ENCODE peak calls at places on chromosomes 13 and 19, in nine cellular contexts. L, D, I, C, E, X, W, U and P are unnamed samples.
A peak's percentile ranks its signal among the peaks of the same experiment; 100 is the strongest.

GRCh38 chr19:49212302-49212701 is 54.7 kb downstream of the TRPM4 start:
- DNase-seq in L (peak; percentile 45), X (no peak), C (no peak), W (no peak), E (no peak), I (no peak), D (peak; percentile 16), U (peak; percentile 83), P (no peak)

GRCh38 chr13:92719868-92720267 is 506.7 kb upstream of the GPC6 start:
- DNase-seq in D (no peak), L (no peak), E (no peak), U (no peak), X (no peak), I (no peak), W (no peak), C (no peak), P (peak; percentile 14)

GRCh38 chr13:65744761-65745160 is 1485.4 kb downstream of the PCDH9 start:
- DNase-seq in D (peak; percentile 61), C (no peak), L (no peak), I (no peak), W (no peak), E (no peak), X (no peak), U (peak; percentile 80), P (peak; percentile 12)

GRCh38 chr13:48873598-48873997 is 102.1 kb upstream of the FNDC3A start:
- DNase-seq in E (peak; percentile 4), C (no peak), U (peak; percentile 11), I (no peak), D (no peak), X (no peak), L (no peak), W (no peak), P (peak; percentile 28)

GRCh38 chr19:52660981-52661380 is 22.8 kb upstream of the ZNF83 start:
- DNase-seq in C (no peak), E (no peak), I (no peak), U (no peak), L (no peak), W (no peak), D (peak; percentile 10), X (no peak), P (peak; percentile 32)

GRCh38 chr13:98525852-98526512 is 50.9 kb downstream of the STK24 start:
- DNase-seq in W (no peak), L (no peak), C (no peak), D (no peak), E (no peak), I (no peak), U (no peak), X (no peak), P (peak; percentile 40)

GRCh38 chr19:30111456-30111855 is 169.4 kb downstream of the URI1 start:
- DNase-seq in U (no peak), D (no peak), L (no peak), I (no peak), W (no peak), E (no peak), X (no peak), C (no peak), P (no peak)

GRCh38 chr13:55106509-55106908 is 2034.2 kb upstream of the PRR20A start:
- DNase-seq in L (no peak), C (no peak), U (no peak), W (no peak), D (no peak), I (no peak), X (no peak), E (no peak), P (no peak)

GRCh38 chr19:32227561-32228165 is 117.7 kb upstream of the ZNF507 start:
- DNase-seq in I (no peak), E (no peak), W (no peak), C (no peak), X (no peak), L (no peak), D (no peak), U (no peak), P (no peak)

GRCh38 chr19:47614559-47614958 is 5.6 kb downstream of the BICRA start:
- DNase-seq in C (no peak), X (no peak), L (no peak), I (no peak), E (no peak), U (no peak), D (no peak), W (no peak), P (no peak)

GRCh38 chr19:47615230-47615629 is 6.3 kb downstream of the BICRA start:
- DNase-seq in L (no peak), U (no peak), X (no peak), E (no peak), I (no peak), W (no peak), D (no peak), C (no peak), P (no peak)

GRCh38 chr19:47615714-47616113 is 6.8 kb downstream of the BICRA start:
- DNase-seq in E (no peak), U (no peak), I (no peak), W (no peak), C (no peak), L (no peak), X (no peak), D (no peak), P (no peak)

GRCh38 chr19:47610902-47611301 is 2.0 kb downstream of the BICRA start:
- DNase-seq in D (no peak), X (peak; percentile 61), U (no peak), L (no peak), I (no peak), C (no peak), E (peak; percentile 51), W (no peak), P (no peak)

GRCh38 chr19:47613165-47614146 is 4.5 kb downstream of the BICRA start:
- DNase-seq in U (peak; percentile 84), L (no peak), W (no peak), I (peak; percentile 48), D (peak; percentile 85), E (no peak), X (no peak), C (peak; percentile 44), P (peak; percentile 78)
- TF ChIP-seq CTCF in U (no peak), L (no peak), W (no peak), I (no peak), D (no peak), E (no peak), X (no peak), C (no peak), P (no peak)

GRCh38 chr13:80033286-80033685 is 307.6 kb downstream of the SPRY2 start:
- DNase-seq in C (no peak), X (no peak), L (no peak), E (no peak), D (no peak), I (no peak), W (no peak), U (no peak), P (no peak)

GRCh38 chr13:80035096-80035495 is 305.8 kb downstream of the SPRY2 start:
- DNase-seq in X (no peak), L (no peak), W (no peak), I (no peak), D (no peak), E (no peak), U (peak; percentile 5), C (no peak), P (no peak)

GRCh38 chr13:80029170-80029569 is 311.8 kb downstream of the SPRY2 start:
- DNase-seq in L (no peak), U (no peak), I (no peak), W (no peak), C (no peak), D (no peak), X (peak; percentile 16), E (no peak), P (no peak)

DNA sequence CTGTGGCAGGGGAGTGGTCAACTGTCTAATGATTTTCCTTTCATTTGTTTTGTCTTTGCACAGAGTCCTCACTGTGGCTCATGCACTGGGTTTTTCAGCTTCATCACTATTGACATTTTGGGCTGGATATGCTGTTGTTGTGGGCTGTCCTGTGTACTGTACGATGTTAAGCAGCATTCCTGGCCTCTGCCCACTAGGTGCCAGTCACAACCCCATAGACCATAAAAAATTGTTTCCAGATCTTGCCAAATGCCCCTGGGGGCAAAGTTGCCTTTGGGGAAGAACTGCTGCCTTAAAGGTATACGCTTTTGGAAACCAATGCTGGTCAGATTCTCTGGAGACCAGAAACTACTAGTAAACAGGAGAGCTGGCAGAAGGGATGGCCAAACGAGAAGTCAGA is 310.4 kb downstream of the SPRY2 start:
- DNase-seq in L (no peak), U (peak; percentile 61), X (peak; percentile 57), E (peak; percentile 67), C (no peak), D (peak; percentile 17), W (peak; percentile 41), I (no peak), P (no peak)
- TF ChIP-seq CTCF in L (peak; percentile 52), U (peak; percentile 25), X (no peak), E (peak; percentile 35), C (no peak), D (peak; percentile 24), W (peak; percentile 72), I (peak; percentile 16), P (peak; percentile 28)

DNA sequence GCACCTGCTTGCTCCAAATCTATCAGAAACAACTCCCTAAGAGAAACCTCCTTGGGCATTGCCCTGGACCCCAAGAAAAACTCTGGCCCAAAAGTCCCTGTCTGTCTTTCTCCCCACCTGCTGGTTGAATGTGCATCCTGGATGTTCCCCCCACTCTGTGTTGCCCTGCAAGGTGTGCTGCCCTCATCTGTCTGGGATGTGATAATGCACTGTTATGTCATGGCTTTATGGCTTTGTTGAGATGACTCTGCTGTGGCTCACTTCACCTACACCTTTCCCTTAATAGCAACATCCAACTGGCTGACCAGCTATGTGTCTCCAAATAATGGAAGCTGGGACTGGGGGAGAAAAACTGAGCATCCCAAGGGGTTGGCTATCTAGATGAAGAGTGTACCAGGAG is 2.6 kb downstream of the ZNF20 start:
- DNase-seq in X (no peak), E (no peak), D (no peak), I (no peak), L (no peak), C (no peak), W (no peak), U (no peak), P (no peak)
- TF ChIP-seq CTCF in X (no peak), E (no peak), D (no peak), I (no peak), L (peak; percentile 51), C (no peak), W (no peak), U (peak; percentile 8), P (no peak)

GRCh38 chr19:3358919-3359849 is 7.2 kb upstream of the NFIC start:
- DNase-seq in E (no peak), U (peak; percentile 77), X (peak; percentile 74), W (no peak), C (peak; percentile 52), D (peak; percentile 59), I (no peak), L (peak; percentile 70), P (peak; percentile 43)

GRCh38 chr19:3362217-3362907 is 4.0 kb upstream of the NFIC start:
- DNase-seq in I (no peak), C (no peak), X (no peak), W (no peak), D (no peak), L (no peak), U (no peak), E (no peak), P (no peak)

GRCh38 chr19:3361384-3362216 is 4.8 kb upstream of the NFIC start:
- DNase-seq in X (no peak), C (no peak), D (no peak), E (no peak), U (no peak), W (no peak), L (no peak), I (no peak), P (no peak)

GRCh38 chr19:3359850-3360493 is 6.4 kb upstream of the NFIC start:
- DNase-seq in X (peak; percentile 32), U (no peak), C (peak; percentile 57), L (no peak), I (no peak), D (no peak), W (no peak), E (no peak), P (no peak)

GRCh38 chr19:3360494-3361383 is 5.6 kb upstream of the NFIC start:
- DNase-seq in X (peak; percentile 67), W (no peak), U (no peak), L (peak; percentile 76), E (no peak), D (no peak), I (no peak), C (peak; percentile 48), P (no peak)
- TF ChIP-seq CTCF in X (no peak), W (peak; percentile 13), U (no peak), L (peak; percentile 50), E (peak; percentile 24), D (no peak), I (peak; percentile 30), C (no peak), P (peak; percentile 8)